ENCODE peak calls at places on chromosomes 5 and 9, in four cellular contexts. V is hepatocyte; L is activated T-helper 1 cell treated with anti-CD3 and anti-CD28 coated beads, Interleukin-2, amount 50 U/mL, for 16 hours; Q is astrocyte of the spinal cord. J is an unnamed sample.
A peak's percentile ranks its signal among the peaks of the same experiment; 100 is the strongest.

GRCh38 chr5:79436224-79436623 is 77.7 kb downstream of the HOMER1 start:
- DNase-seq in V (peak; percentile 8), L (no peak), Q (peak; percentile 26), J (no peak)

GRCh38 chr5:145683426-145683825 is 151.7 kb downstream of the PRELID2 start:
- DNase-seq in V (no peak), L (no peak), Q (no peak), J (no peak)

GRCh38 chr9:97633859-97634485 is 351 bp downstream of the NCBP1 start:
- DNase-seq in V (no peak), L (no peak), Q (no peak), J (no peak)

GRCh38 chr5:142861011-142861410 is 90.8 kb downstream of the ARHGAP26 start:
- DNase-seq in V (no peak), L (no peak), Q (no peak), J (no peak)

GRCh38 chr9:124558777-124559470 is 51.7 kb upstream of the NR5A1 start:
- DNase-seq in V (no peak), L (no peak), Q (no peak), J (no peak)

GRCh38 chr9:72041775-72042194 is 18.6 kb downstream of the C9orf57 start:
- DNase-seq in V (peak; percentile 83), L (no peak), Q (peak; percentile 72), J (peak; percentile 7)

GRCh38 chr5:80090884-80091166 is 55.7 kb downstream of the THBS4 start:
- DNase-seq in V (no peak), L (no peak), Q (no peak), J (no peak)

GRCh38 chr5:141657937-141658545 is 6.8 kb upstream of the FCHSD1 start:
- DNase-seq in V (no peak), L (no peak), Q (peak; percentile 88), J (peak; percentile 82)

GRCh38 chr5:129133553-129133952 is 39.0 kb downstream of the ISOC1 start:
- DNase-seq in V (no peak), L (no peak), Q (no peak), J (no peak)

GRCh38 chr5:37153661-37154060 is 95.5 kb downstream of the CPLANE1 start:
- DNase-seq in V (no peak), L (no peak), Q (no peak), J (no peak)

GRCh38 chr5:15951126-15951525 is 228.5 kb downstream of the MARCHF11 start:
- DNase-seq in V (no peak), L (no peak), Q (no peak), J (no peak)

GRCh38 chr9:127965953-127966352 is 14.8 kb downstream of the EEIG1 start:
- DNase-seq in V (no peak), L (no peak), Q (no peak), J (no peak)

GRCh38 chr9:134502261-134503211 is 139.1 kb upstream of the COL5A1 start:
- DNase-seq in V (peak; percentile 94), L (no peak), Q (peak; percentile 96), J (peak; percentile 21)

GRCh38 chr5:164335837-164336236 is 830.4 kb downstream of the MAT2B start:
- DNase-seq in V (no peak), L (no peak), Q (peak; percentile 69), J (no peak)

GRCh38 chr9:99356512-99356971 is 134.5 kb downstream of the SEC61B start:
- DNase-seq in V (no peak), L (no peak), Q (no peak), J (no peak)

GRCh38 chr9:134886413-134886913 is 5.9 kb downstream of the FCN2 start:
- DNase-seq in V (no peak), L (no peak), Q (no peak), J (no peak)

GRCh38 chr5:78699565-78700143 is 51.1 kb upstream of the LHFPL2 start:
- DNase-seq in V (peak; percentile 83), L (no peak), Q (peak; percentile 92), J (peak; percentile 66)

GRCh38 chr5:179623906-179624741 is 653 bp upstream of the HNRNPH1 start:
- DNase-seq in V (no peak), L (peak; percentile 25), Q (peak; percentile 90), J (peak; percentile 92)

J was measured in DMS53.